ENCODE peak calls at places on chromosomes 5 and 9, in seven cellular contexts. E is breast epithelium, Z is aorta, H is SJCRH30, G is left lung, F is sigmoid colon, O is tibial nerve. M is an unnamed sample.

GRCh38 chr5:172951381-172952033 is 7.7 kb upstream of the RPL26L1 start:
- DNase-seq in E (no peak), Z (no peak), G (no peak), F (no peak), O (no peak), H (no peak), M (no peak)

GRCh38 chr5:67640011-67640410 is 443.4 kb upstream of the CD180 start:
- DNase-seq in G (no peak), Z (no peak), E (no peak), F (no peak), H (no peak), O (no peak), M (no peak)

GRCh38 chr5:163915481-163915961 is 410.1 kb downstream of the MAT2B start:
- DNase-seq in Z (no peak), O (no peak), F (no peak), H (no peak), E (no peak), G (no peak), M (no peak)

GRCh38 chr9:98091735-98092632 is 27.0 kb downstream of the TRIM14 start:
- DNase-seq in H (no peak), O (no peak), G (no peak), F (no peak), Z (no peak), E (no peak), M (no peak)

GRCh38 chr9:34328500-34328982 is 527 bp downstream of the KIF24 start:
- DNase-seq in F (no peak), O (no peak), H (peak; percentile 11), Z (no peak), G (no peak), E (no peak), M (no peak)

GRCh38 chr5:131610198-131611063 is 24.6 kb downstream of the RAPGEF6 start:
- DNase-seq in E (no peak), G (no peak), O (no peak), Z (no peak), H (peak; percentile 7), F (no peak), M (no peak)

GRCh38 chr5:93868851-93869250 is 127.5 kb upstream of the POU5F2 start:
- DNase-seq in G (no peak), F (no peak), O (no peak), H (no peak), E (no peak), Z (no peak), M (no peak)

GRCh38 chr5:151670074-151670686 is 16.5 kb downstream of the SPARC start:
- DNase-seq in O (no peak), E (no peak), F (no peak), Z (no peak), G (no peak), H (no peak), M (no peak)

GRCh38 chr9:94783121-94783664 is 56.7 kb downstream of the AOPEP start:
- DNase-seq in H (peak; percentile 89), Z (peak; percentile 80), F (peak; percentile 96), O (peak; percentile 50), G (peak; percentile 82), E (peak; percentile 97), M (peak; percentile 89)

GRCh38 chr5:44372028-44372427 is 17.2 kb downstream of the FGF10 start:
- DNase-seq in O (no peak), Z (no peak), E (no peak), G (no peak), F (no peak), H (no peak), M (no peak)

GRCh38 chr5:154461531-154461930 is 15.7 kb downstream of the SAP30L start:
- DNase-seq in F (no peak), H (peak; percentile 22), Z (no peak), O (no peak), E (no peak), G (no peak), M (no peak)

GRCh38 chr9:27460225-27461023 is 63.7 kb upstream of the IFNK start:
- DNase-seq in H (no peak), O (no peak), F (no peak), E (no peak), Z (no peak), G (no peak), M (no peak)

GRCh38 chr5:76771705-76772405 is 47.0 kb upstream of the F2RL1 start:
- DNase-seq in E (no peak), Z (no peak), O (no peak), G (no peak), F (no peak), H (no peak), M (no peak)

GRCh38 chr5:111310713-111311620 is 86.8 kb downstream of the CAMK4 start:
- DNase-seq in F (no peak), Z (no peak), E (no peak), H (no peak), G (no peak), O (no peak), M (no peak)

GRCh38 chr9:135480071-135480941 is 724 bp downstream of the PPP1R26 start:
- DNase-seq in F (no peak), E (no peak), H (peak; percentile 46), O (no peak), Z (no peak), G (no peak), M (no peak)

GRCh38 chr5:142845402-142845901 is 75.3 kb downstream of the ARHGAP26 start:
- DNase-seq in E (no peak), O (no peak), G (no peak), Z (peak; percentile 77), F (no peak), H (no peak), M (no peak)

GRCh38 chr5:45695011-45695667 is 1.0 kb downstream of the HCN1 start:
- DNase-seq in E (no peak), G (no peak), O (no peak), H (no peak), F (peak; percentile 56), Z (no peak), M (no peak)

GRCh38 chr5:65199988-65200668 is 281.6 kb downstream of the ADAMTS6 start:
- DNase-seq in F (no peak), H (no peak), Z (no peak), E (no peak), G (no peak), O (no peak), M (no peak)

GRCh38 chr9:118331622-118332045 is 627.4 kb downstream of the TLR4 start:
- DNase-seq in E (no peak), O (no peak), H (no peak), G (no peak), F (no peak), Z (no peak), M (no peak)

DNA sequence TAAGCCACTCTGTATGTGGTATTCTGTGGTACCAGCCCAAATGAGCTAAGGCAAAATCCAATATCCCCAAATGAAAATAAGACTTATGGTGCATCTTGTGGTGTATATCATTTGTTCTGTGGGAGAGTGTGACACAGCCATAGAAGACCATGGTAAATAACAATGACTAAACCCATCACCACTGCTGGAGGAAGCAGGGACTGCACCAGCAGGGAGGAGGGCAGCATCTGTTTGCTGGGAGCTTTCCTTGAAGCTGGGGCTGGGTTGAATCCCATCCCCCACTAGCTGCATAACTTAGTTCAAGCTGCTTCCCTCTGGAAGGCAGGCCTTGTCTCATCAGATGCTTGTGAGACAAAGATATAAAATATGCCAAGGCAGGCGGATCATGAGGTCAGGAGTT is 14.2 kb downstream of the GADD45G start:
- DNase-seq in G (no peak), Z (no peak), H (no peak), E (no peak), F (no peak), O (no peak), M (no peak)
- H3K4me1 ChIP-seq in G (peaks cover 5% of the 10 kb centered on the region), Z (no peaks in the 10 kb centered on the region), H (peaks cover 19% of the 10 kb centered on the region), E (no peaks in the 10 kb centered on the region), F (peaks cover 52% of the 10 kb centered on the region), O (peaks cover 23% of the 10 kb centered on the region), M (no peaks in the 10 kb centered on the region)

DNA sequence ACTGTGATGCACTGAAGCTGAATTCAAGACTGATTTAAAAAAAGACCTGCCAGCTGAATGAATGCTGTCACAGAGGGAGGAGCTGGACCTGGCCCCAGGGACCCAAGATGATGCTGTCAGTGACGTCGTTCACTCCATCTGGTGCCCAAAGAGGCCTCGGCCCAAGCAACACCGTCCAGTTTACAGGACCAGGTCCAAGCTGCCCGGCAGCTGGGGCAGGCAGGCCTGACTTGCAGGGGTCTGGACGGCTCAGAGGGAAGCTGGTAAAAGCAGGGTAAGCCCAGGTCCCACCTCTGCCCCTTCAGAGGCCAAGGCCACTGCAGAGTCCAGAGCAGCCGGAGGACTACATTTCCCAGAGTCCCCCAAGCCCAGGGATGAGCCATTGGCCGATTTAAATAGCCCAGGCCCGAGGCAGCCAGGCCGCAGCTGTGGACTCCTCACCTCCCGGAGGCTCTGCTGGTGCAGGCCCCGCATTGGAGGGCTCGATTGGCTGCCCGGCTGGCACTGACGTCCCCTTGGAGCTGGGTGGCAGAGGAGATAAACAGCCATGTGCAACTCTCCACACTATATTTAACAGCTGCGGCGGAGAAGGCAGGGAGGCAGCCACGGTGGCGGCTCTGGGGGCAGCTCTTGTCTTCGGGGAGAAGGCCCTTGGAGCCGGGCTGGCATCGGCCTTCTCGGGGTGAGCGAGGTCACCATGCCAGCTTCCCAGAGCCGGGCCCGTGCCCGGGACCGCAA is at the start of gene PLPP7:
- DNase-seq in F (peak; percentile 89), E (no peak), G (no peak), H (peak; percentile 84), O (peak; percentile 61), Z (peak; percentile 92), M (peak; percentile 77)
- H3K4me3 ChIP-seq in F (peak within 1 kb of the TSS; percentile 56), E (peak within 1 kb of the TSS; percentile 71), G (peak within 1 kb of the TSS; percentile 19), H (peak within 1 kb of the TSS; percentile 56), O (peak within 1 kb of the TSS; percentile 71), Z (peak within 1 kb of the TSS; percentile 36), M (peak within 1 kb of the TSS; percentile 60)

GRCh38 chr5:16536246-16536645 is 70.6 kb upstream of the ZNF622 start:
- DNase-seq in H (no peak), F (no peak), O (no peak), Z (no peak), E (no peak), G (no peak), M (no peak)
- H3K27ac ChIP-seq in H (no peak overlapping the region), F (no peak overlapping the region), O (no peak overlapping the region), Z (no peak overlapping the region), E (no peak overlapping the region), G (no peak overlapping the region), M (no peak overlapping the region)

GRCh38 chr5:179617930-179618329 is 5.5 kb downstream of the HNRNPH1 start:
- DNase-seq in E (no peak), O (no peak), F (peak; percentile 27), G (peak; percentile 1), Z (peak; percentile 22), H (no peak), M (peak; percentile 7)
- H3K4me1 ChIP-seq in E (peaks cover 32% of the 10 kb centered on the region), O (peaks cover 78% of the 10 kb centered on the region), F (peaks cover 81% of the 10 kb centered on the region), G (peaks cover 24% of the 10 kb centered on the region), Z (no peaks in the 10 kb centered on the region), H (no peaks in the 10 kb centered on the region), M (peaks cover 91% of the 10 kb centered on the region)

GRCh38 chr9:126706698-126707053 is 92.9 kb downstream of the LMX1B start:
- DNase-seq in G (no peak), H (no peak), F (no peak), O (no peak), Z (no peak), E (no peak), M (no peak)

GRCh38 chr9:126704157-126704941 is 90.6 kb downstream of the LMX1B start:
- DNase-seq in H (peak; percentile 49), Z (peak; percentile 76), F (peak; percentile 57), G (no peak), O (no peak), E (peak; percentile 38), M (no peak)

GRCh38 chr9:126705311-126705766 is 91.6 kb downstream of the LMX1B start:
- DNase-seq in H (peak; percentile 85), G (peak; percentile 78), F (peak; percentile 88), Z (peak; percentile 92), E (peak; percentile 70), O (peak; percentile 59), M (peak; percentile 76)

GRCh38 chr9:126707083-126707482 is 93.4 kb downstream of the LMX1B start:
- DNase-seq in G (no peak), O (no peak), E (peak; percentile 5), F (no peak), H (no peak), Z (no peak), M (no peak)

GRCh38 chr9:126705767-126706697 is 92.3 kb downstream of the LMX1B start:
- DNase-seq in G (peak; percentile 60), E (peak; percentile 36), F (peak; percentile 72), O (peak; percentile 40), H (peak; percentile 79), Z (peak; percentile 83), M (peak; percentile 69)
- H3K4me3 ChIP-seq in G (no peak overlapping the region), E (peak overlapping the region; percentile 61), F (peak overlapping the region; percentile 38), O (no peak overlapping the region), H (no peak overlapping the region), Z (no peak overlapping the region), M (peak overlapping the region; percentile 26)